ENCODE peak calls at places on chromosome 6, in nine cellular contexts. One of them, this sample, is unnamed. For H3K4me1, the result is how much of the 10 kb centered on the place peaks cover.

GRCh38 chr6:131681585-131681984 is 19.6 kb downstream of the OR2A4 start:
- DNase-seq in CD4-positive, alpha-beta memory T cell: no peak
- DNase-seq in keratinocyte: no peak
- DNase-seq in MM.1S: no peak
- DNase-seq in cardiac muscle cell: no peak
- DNase-seq in CD8-positive, alpha-beta T cell: no peak
- DNase-seq in PC-9: no peak
- DNase-seq in neural progenitor cell: no peak
- DNase-seq in astrocyte: no peak
- DNase-seq in this sample: no peak

GRCh38 chr6:125989631-125990030 is 3.3 kb downstream of the TRMT11 start:
- DNase-seq in CD4-positive, alpha-beta memory T cell: no peak
- DNase-seq in keratinocyte: no peak
- DNase-seq in MM.1S: no peak
- DNase-seq in cardiac muscle cell: no peak
- DNase-seq in CD8-positive, alpha-beta T cell: no peak
- DNase-seq in PC-9: no peak
- DNase-seq in neural progenitor cell: no peak
- DNase-seq in astrocyte: peak
- DNase-seq in this sample: no peak

GRCh38 chr6:122969999-122970398 is 26.0 kb upstream of the CLVS2 start:
- DNase-seq in CD4-positive, alpha-beta memory T cell: no peak
- DNase-seq in keratinocyte: no peak
- DNase-seq in MM.1S: no peak
- DNase-seq in cardiac muscle cell: no peak
- DNase-seq in CD8-positive, alpha-beta T cell: no peak
- DNase-seq in PC-9: no peak
- DNase-seq in neural progenitor cell: peak
- DNase-seq in astrocyte: no peak
- DNase-seq in this sample: no peak

GRCh38 chr6:11854418-11855165 is 76.0 kb upstream of the ADTRP start:
- DNase-seq in CD4-positive, alpha-beta memory T cell: no peak
- DNase-seq in keratinocyte: no peak
- DNase-seq in MM.1S: no peak
- DNase-seq in cardiac muscle cell: no peak
- DNase-seq in CD8-positive, alpha-beta T cell: no peak
- DNase-seq in PC-9: peak
- DNase-seq in neural progenitor cell: no peak
- DNase-seq in astrocyte: peak
- DNase-seq in this sample: no peak

GRCh38 chr6:158706369-158706982 is 56.6 kb downstream of the SYTL3 start:
- DNase-seq in CD4-positive, alpha-beta memory T cell: no peak
- DNase-seq in keratinocyte: no peak
- DNase-seq in MM.1S: no peak
- DNase-seq in cardiac muscle cell: peak
- DNase-seq in CD8-positive, alpha-beta T cell: no peak
- DNase-seq in PC-9: no peak
- DNase-seq in neural progenitor cell: peak
- DNase-seq in astrocyte: peak
- DNase-seq in this sample: peak

GRCh38 chr6:135935951-135936601 is 84.6 kb downstream of the PDE7B start:
- DNase-seq in CD4-positive, alpha-beta memory T cell: no peak
- DNase-seq in keratinocyte: no peak
- DNase-seq in MM.1S: no peak
- DNase-seq in cardiac muscle cell: no peak
- DNase-seq in CD8-positive, alpha-beta T cell: no peak
- DNase-seq in PC-9: peak
- DNase-seq in neural progenitor cell: no peak
- DNase-seq in astrocyte: peak
- DNase-seq in this sample: no peak

GRCh38 chr6:45727228-45727627 is 288.4 kb downstream of the CLIC5 start:
- DNase-seq in CD4-positive, alpha-beta memory T cell: no peak
- DNase-seq in keratinocyte: no peak
- DNase-seq in MM.1S: no peak
- DNase-seq in cardiac muscle cell: no peak
- DNase-seq in CD8-positive, alpha-beta T cell: no peak
- DNase-seq in PC-9: no peak
- DNase-seq in neural progenitor cell: no peak
- DNase-seq in astrocyte: no peak
- DNase-seq in this sample: no peak

GRCh38 chr6:24125980-24126379 is at the start of gene NRSN1:
- DNase-seq in CD4-positive, alpha-beta memory T cell: no peak
- DNase-seq in keratinocyte: no peak
- DNase-seq in MM.1S: no peak
- DNase-seq in cardiac muscle cell: peak
- DNase-seq in CD8-positive, alpha-beta T cell: no peak
- DNase-seq in PC-9: no peak
- DNase-seq in neural progenitor cell: peak
- DNase-seq in astrocyte: no peak
- DNase-seq in this sample: no peak

GRCh38 chr6:163324326-163324927 is 90.1 kb upstream of the QKI start:
- DNase-seq in CD4-positive, alpha-beta memory T cell: no peak
- DNase-seq in keratinocyte: no peak
- DNase-seq in MM.1S: no peak
- DNase-seq in cardiac muscle cell: no peak
- DNase-seq in CD8-positive, alpha-beta T cell: no peak
- DNase-seq in PC-9: peak
- DNase-seq in neural progenitor cell: no peak
- DNase-seq in astrocyte: peak
- DNase-seq in this sample: no peak

GRCh38 chr6:11848852-11849731 is 70.5 kb upstream of the ADTRP start:
- DNase-seq in CD4-positive, alpha-beta memory T cell: no peak
- DNase-seq in keratinocyte: no peak
- DNase-seq in MM.1S: no peak
- DNase-seq in cardiac muscle cell: no peak
- DNase-seq in CD8-positive, alpha-beta T cell: no peak
- DNase-seq in PC-9: no peak
- DNase-seq in neural progenitor cell: no peak
- DNase-seq in astrocyte: peak
- DNase-seq in this sample: no peak

GRCh38 chr6:89297695-89298351 is 17.3 kb downstream of the GABRR2 start:
- DNase-seq in CD4-positive, alpha-beta memory T cell: peak
- DNase-seq in keratinocyte: peak
- DNase-seq in MM.1S: peak
- DNase-seq in cardiac muscle cell: no peak
- DNase-seq in CD8-positive, alpha-beta T cell: peak
- DNase-seq in PC-9: peak
- DNase-seq in neural progenitor cell: peak
- DNase-seq in astrocyte: peak
- DNase-seq in this sample: no peak

GRCh38 chr6:125082931-125083683 is 70.5 kb upstream of the TPD52L1 start:
- DNase-seq in CD4-positive, alpha-beta memory T cell: no peak
- DNase-seq in keratinocyte: no peak
- DNase-seq in MM.1S: no peak
- DNase-seq in cardiac muscle cell: no peak
- DNase-seq in CD8-positive, alpha-beta T cell: no peak
- DNase-seq in PC-9: no peak
- DNase-seq in neural progenitor cell: no peak
- DNase-seq in astrocyte: no peak
- DNase-seq in this sample: no peak

GRCh38 chr6:146850238-146850896 is 251.6 kb downstream of the ADGB start:
- DNase-seq in CD4-positive, alpha-beta memory T cell: no peak
- DNase-seq in keratinocyte: no peak
- DNase-seq in MM.1S: no peak
- DNase-seq in cardiac muscle cell: no peak
- DNase-seq in CD8-positive, alpha-beta T cell: no peak
- DNase-seq in PC-9: no peak
- DNase-seq in neural progenitor cell: no peak
- DNase-seq in astrocyte: peak
- DNase-seq in this sample: no peak

GRCh38 chr6:150721411-150722266 is 122.0 kb downstream of the PLEKHG1 start:
- DNase-seq in CD4-positive, alpha-beta memory T cell: no peak
- DNase-seq in keratinocyte: no peak
- DNase-seq in MM.1S: no peak
- DNase-seq in cardiac muscle cell: no peak
- DNase-seq in CD8-positive, alpha-beta T cell: no peak
- DNase-seq in PC-9: no peak
- DNase-seq in neural progenitor cell: no peak
- DNase-seq in astrocyte: no peak
- DNase-seq in this sample: no peak

GRCh38 chr6:135193221-135193620 is 12.1 kb downstream of the MYB start:
- DNase-seq in CD4-positive, alpha-beta memory T cell: no peak
- DNase-seq in keratinocyte: no peak
- DNase-seq in MM.1S: no peak
- DNase-seq in cardiac muscle cell: no peak
- DNase-seq in CD8-positive, alpha-beta T cell: no peak
- DNase-seq in PC-9: no peak
- DNase-seq in neural progenitor cell: no peak
- DNase-seq in astrocyte: no peak
- DNase-seq in this sample: no peak

GRCh38 chr6:94270040-94270689 is 850.8 kb upstream of the EPHA7 start:
- DNase-seq in CD4-positive, alpha-beta memory T cell: no peak
- DNase-seq in keratinocyte: no peak
- DNase-seq in MM.1S: no peak
- DNase-seq in cardiac muscle cell: peak
- DNase-seq in CD8-positive, alpha-beta T cell: no peak
- DNase-seq in PC-9: no peak
- DNase-seq in neural progenitor cell: peak
- DNase-seq in astrocyte: no peak
- DNase-seq in this sample: no peak

GRCh38 chr6:3455121-3455489 is 1.7 kb downstream of the SLC22A23 start:
- DNase-seq in CD4-positive, alpha-beta memory T cell: peak
- DNase-seq in keratinocyte: no peak
- DNase-seq in MM.1S: no peak
- DNase-seq in cardiac muscle cell: peak
- DNase-seq in CD8-positive, alpha-beta T cell: no peak
- DNase-seq in PC-9: no peak
- DNase-seq in neural progenitor cell: no peak
- DNase-seq in astrocyte: no peak
- DNase-seq in this sample: no peak

GRCh38 chr6:129507059-129507807 is 202.7 kb downstream of the ARHGAP18 start:
- DNase-seq in CD4-positive, alpha-beta memory T cell: no peak
- DNase-seq in keratinocyte: no peak
- DNase-seq in MM.1S: no peak
- DNase-seq in cardiac muscle cell: no peak
- DNase-seq in CD8-positive, alpha-beta T cell: no peak
- DNase-seq in PC-9: no peak
- DNase-seq in neural progenitor cell: no peak
- DNase-seq in astrocyte: no peak
- DNase-seq in this sample: no peak

GRCh38 chr6:167267896-167268528 is 23.1 kb upstream of the UNC93A start:
- DNase-seq in CD4-positive, alpha-beta memory T cell: no peak
- DNase-seq in keratinocyte: no peak
- DNase-seq in MM.1S: no peak
- DNase-seq in cardiac muscle cell: no peak
- DNase-seq in CD8-positive, alpha-beta T cell: no peak
- DNase-seq in PC-9: no peak
- DNase-seq in neural progenitor cell: no peak
- DNase-seq in astrocyte: no peak
- DNase-seq in this sample: no peak

GRCh38 chr6:43952746-43953145 is 174.5 kb downstream of the MRPL14 start:
- DNase-seq in CD4-positive, alpha-beta memory T cell: no peak
- DNase-seq in keratinocyte: no peak
- DNase-seq in MM.1S: no peak
- DNase-seq in cardiac muscle cell: no peak
- DNase-seq in CD8-positive, alpha-beta T cell: no peak
- DNase-seq in PC-9: no peak
- DNase-seq in neural progenitor cell: no peak
- DNase-seq in astrocyte: no peak
- DNase-seq in this sample: no peak

GRCh38 chr6:5645903-5646302 is 360.8 kb downstream of the NRN1 start:
- DNase-seq in CD4-positive, alpha-beta memory T cell: no peak
- DNase-seq in keratinocyte: no peak
- DNase-seq in MM.1S: no peak
- DNase-seq in cardiac muscle cell: no peak
- DNase-seq in CD8-positive, alpha-beta T cell: no peak
- DNase-seq in PC-9: no peak
- DNase-seq in neural progenitor cell: no peak
- DNase-seq in astrocyte: no peak
- DNase-seq in this sample: no peak

GRCh38 chr6:14726816-14727493 is 518.9 kb upstream of the JARID2 start:
- DNase-seq in CD4-positive, alpha-beta memory T cell: no peak
- DNase-seq in keratinocyte: no peak
- DNase-seq in MM.1S: no peak
- DNase-seq in cardiac muscle cell: no peak
- DNase-seq in CD8-positive, alpha-beta T cell: no peak
- DNase-seq in PC-9: no peak
- DNase-seq in neural progenitor cell: no peak
- DNase-seq in astrocyte: peak
- DNase-seq in this sample: no peak
- H3K4me1 ChIP-seq in CD4-positive, alpha-beta memory T cell: half or more
- H3K4me1 ChIP-seq in keratinocyte: under half
- H3K4me1 ChIP-seq in MM.1S: under half
- H3K4me1 ChIP-seq in cardiac muscle cell: under half
- H3K4me1 ChIP-seq in CD8-positive, alpha-beta T cell: under half
- H3K4me1 ChIP-seq in PC-9: under half
- H3K4me1 ChIP-seq in neural progenitor cell: under half
- H3K4me1 ChIP-seq in astrocyte: under half
- H3K4me1 ChIP-seq in this sample: half or more

GRCh38 chr6:106642476-106642875 is 13.1 kb downstream of the QRSL1 start:
- DNase-seq in CD4-positive, alpha-beta memory T cell: no peak
- DNase-seq in keratinocyte: no peak
- DNase-seq in MM.1S: no peak
- DNase-seq in cardiac muscle cell: no peak
- DNase-seq in CD8-positive, alpha-beta T cell: no peak
- DNase-seq in PC-9: no peak
- DNase-seq in neural progenitor cell: no peak
- DNase-seq in astrocyte: no peak
- DNase-seq in this sample: no peak
- H3K4me1 ChIP-seq in CD4-positive, alpha-beta memory T cell: under half
- H3K4me1 ChIP-seq in keratinocyte: under half
- H3K4me1 ChIP-seq in MM.1S: under half
- H3K4me1 ChIP-seq in cardiac muscle cell: under half
- H3K4me1 ChIP-seq in CD8-positive, alpha-beta T cell: under half
- H3K4me1 ChIP-seq in PC-9: under half
- H3K4me1 ChIP-seq in neural progenitor cell: under half
- H3K4me1 ChIP-seq in astrocyte: under half
- H3K4me1 ChIP-seq in this sample: half or more

GRCh38 chr6:60679175-60679574 is 1606.8 kb downstream of the KHDRBS2 start:
- DNase-seq in CD4-positive, alpha-beta memory T cell: no peak
- DNase-seq in keratinocyte: no peak
- DNase-seq in MM.1S: no peak
- DNase-seq in cardiac muscle cell: no peak
- DNase-seq in CD8-positive, alpha-beta T cell: no peak
- DNase-seq in PC-9: no peak
- DNase-seq in neural progenitor cell: no peak
- DNase-seq in astrocyte: no peak
- DNase-seq in this sample: no peak
- H3K4me1 ChIP-seq in CD4-positive, alpha-beta memory T cell: under half
- H3K4me1 ChIP-seq in keratinocyte: under half
- H3K4me1 ChIP-seq in MM.1S: under half
- H3K4me1 ChIP-seq in cardiac muscle cell: under half
- H3K4me1 ChIP-seq in CD8-positive, alpha-beta T cell: under half
- H3K4me1 ChIP-seq in PC-9: under half
- H3K4me1 ChIP-seq in neural progenitor cell: under half
- H3K4me1 ChIP-seq in astrocyte: under half
- H3K4me1 ChIP-seq in this sample: under half

DNA sequence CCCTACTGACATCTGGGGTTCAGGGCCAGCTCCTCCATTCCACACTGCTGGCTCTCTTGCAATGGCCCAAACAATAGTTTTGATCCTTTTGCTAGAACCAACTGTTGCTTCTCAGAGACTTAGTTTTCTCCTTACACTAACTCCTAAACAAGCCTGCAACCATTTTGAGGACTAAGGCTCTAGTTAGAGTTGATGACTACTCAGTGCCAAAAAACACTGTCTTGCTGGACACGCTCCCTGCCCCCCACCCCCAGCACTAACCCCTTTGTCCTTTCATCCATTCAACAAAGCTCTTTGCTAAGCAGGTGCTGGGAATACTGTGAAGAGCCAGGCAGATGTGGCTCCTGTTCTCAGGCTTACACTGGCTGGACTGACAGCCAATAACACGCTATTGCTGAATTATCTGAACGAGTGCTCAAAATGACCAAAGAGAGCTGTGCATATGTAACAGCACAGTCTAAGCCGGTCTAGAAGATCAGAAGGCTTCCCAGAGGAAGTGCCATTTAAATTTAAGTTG is 17.6 kb downstream of the GCLC start:
- DNase-seq in CD4-positive, alpha-beta memory T cell: no peak
- DNase-seq in keratinocyte: no peak
- DNase-seq in MM.1S: no peak
- DNase-seq in cardiac muscle cell: no peak
- DNase-seq in CD8-positive, alpha-beta T cell: no peak
- DNase-seq in PC-9: no peak
- DNase-seq in neural progenitor cell: peak
- DNase-seq in astrocyte: no peak
- DNase-seq in this sample: no peak
- H3K4me1 ChIP-seq in CD4-positive, alpha-beta memory T cell: under half
- H3K4me1 ChIP-seq in keratinocyte: half or more
- H3K4me1 ChIP-seq in MM.1S: under half
- H3K4me1 ChIP-seq in cardiac muscle cell: half or more
- H3K4me1 ChIP-seq in CD8-positive, alpha-beta T cell: under half
- H3K4me1 ChIP-seq in PC-9: under half
- H3K4me1 ChIP-seq in neural progenitor cell: half or more
- H3K4me1 ChIP-seq in astrocyte: under half
- H3K4me1 ChIP-seq in this sample: under half